ENCODE peak calls at places on chromosome 15, in four cellular contexts. A is stomach, T is dorsolateral prefrontal cortex, R is SJSA1. W is an unnamed sample.

GRCh38 chr15:60592386-60593339 is 113.7 kb upstream of the ICE2 start:
- DNase-seq in T (peak), A (peak), R (peak), W (peak)

GRCh38 chr15:81813215-81813614 is 232.6 kb downstream of the MEX3B start:
- DNase-seq in T (no peak), A (no peak), R (no peak), W (no peak)

GRCh38 chr15:48569591-48570302 is 75.8 kb downstream of the FBN1 start:
- DNase-seq in T (no peak), A (no peak), R (no peak), W (no peak)

GRCh38 chr15:100923902-100924301 is 4.7 kb downstream of the LRRK1 start:
- DNase-seq in T (no peak), R (peak), A (no peak), W (no peak)

GRCh38 chr15:50166216-50166615 is 15.8 kb upstream of the SLC27A2 start:
- DNase-seq in A (no peak), T (no peak), R (no peak), W (no peak)

GRCh38 chr15:23467110-23467600 is 20.1 kb upstream of the GOLGA6L2 start:
- DNase-seq in T (no peak), R (no peak), A (no peak), W (peak)

GRCh38 chr15:33064878-33065277 is 129.6 kb downstream of the FMN1 start:
- DNase-seq in R (no peak), A (no peak), T (no peak), W (no peak)

GRCh38 chr15:85813234-85813633 is 18.5 kb upstream of the KLHL25 start:
- DNase-seq in R (no peak), T (no peak), A (no peak), W (no peak)

GRCh38 chr15:81573098-81573746 is 199.2 kb upstream of the TMC3 start:
- DNase-seq in T (no peak), A (no peak), R (no peak), W (peak)

GRCh38 chr15:101135532-101136166 is 116.2 kb downstream of the CHSY1 start:
- DNase-seq in R (no peak), T (no peak), A (no peak), W (no peak)

GRCh38 chr15:78037779-78038305 is 39.7 kb downstream of the TBC1D2B start:
- DNase-seq in R (no peak), T (no peak), A (no peak), W (no peak)

DNA sequence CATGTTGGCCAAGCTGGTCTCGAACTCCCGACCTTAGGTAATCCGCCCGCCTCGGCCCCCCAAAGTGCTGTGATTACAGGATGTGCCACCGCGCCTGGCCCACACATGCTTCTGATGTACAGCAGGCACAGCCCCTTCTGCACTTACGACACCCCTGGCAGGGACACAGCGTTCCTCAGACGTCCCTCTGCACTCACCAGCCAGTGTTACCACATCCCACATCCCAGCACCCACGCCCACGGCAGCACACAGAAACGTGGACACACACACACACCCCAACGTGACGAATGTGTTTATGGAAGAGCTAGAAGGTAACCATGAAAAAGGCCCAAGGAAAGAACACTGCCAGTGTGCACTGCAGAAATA is 576 bp upstream of the RPAP1 start:
- DNase-seq in A (peak), T (peak), R (no peak), W (no peak)
- H3K4me3 ChIP-seq in A (peak), T (peak), R (peak), W (peak)

DNA sequence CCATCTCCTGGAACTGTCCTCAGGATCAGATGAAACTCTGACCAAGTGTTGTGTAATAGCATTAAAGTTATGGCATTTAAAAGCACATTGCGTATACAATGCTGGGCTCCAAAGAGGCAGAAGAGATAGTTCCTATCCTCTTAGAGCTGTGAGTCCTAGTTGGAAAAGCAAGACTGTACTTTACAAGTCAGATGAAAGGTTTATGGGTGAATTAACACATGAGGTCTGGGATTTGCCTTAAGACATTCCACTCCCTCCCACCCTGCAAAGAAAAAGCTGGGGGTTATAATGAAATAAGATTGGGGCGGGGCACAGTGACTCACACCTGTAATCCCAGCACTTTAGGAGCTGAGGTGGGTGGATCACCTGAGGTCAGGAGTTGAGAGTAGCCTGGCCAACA is 35.6 kb downstream of the SNAPC5 start:
- DNase-seq in T (no peak), R (no peak), A (no peak), W (no peak)
- H3K4me3 ChIP-seq in T (no peak), R (no peak), A (no peak), W (no peak)

DNA sequence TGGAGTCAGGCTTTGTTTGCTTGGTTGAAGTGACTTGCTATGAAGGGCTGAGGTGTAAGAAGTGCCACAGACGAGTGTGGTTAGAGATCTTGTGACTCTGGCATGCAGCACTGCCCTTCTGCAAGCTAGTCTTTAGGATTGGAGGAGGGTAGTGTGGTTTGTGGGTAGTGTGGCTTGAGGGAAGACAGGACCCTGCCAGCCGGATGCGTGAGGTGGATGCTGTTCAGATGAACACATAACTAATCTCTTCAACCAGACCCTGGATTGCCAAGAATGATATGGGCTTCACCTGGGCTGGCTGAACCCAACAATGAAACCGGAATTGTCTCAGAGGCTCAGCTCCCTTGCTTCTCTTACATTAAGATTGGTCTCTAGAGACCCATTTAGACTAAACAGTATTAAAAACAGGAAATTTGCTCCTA is 32.7 kb downstream of the STARD9 start:
- DNase-seq in A (no peak), R (no peak), T (no peak), W (peak)
- H3K4me3 ChIP-seq in A (no peak), R (no peak), T (no peak), W (no peak)

GRCh38 chr15:72319360-72319984 is 485 bp downstream of the CELF6 start:
- DNase-seq in T (no peak), R (peak), A (peak), W (no peak)
- H3K4me3 ChIP-seq in T (peak), R (peak), A (peak), W (no peak)

DNA sequence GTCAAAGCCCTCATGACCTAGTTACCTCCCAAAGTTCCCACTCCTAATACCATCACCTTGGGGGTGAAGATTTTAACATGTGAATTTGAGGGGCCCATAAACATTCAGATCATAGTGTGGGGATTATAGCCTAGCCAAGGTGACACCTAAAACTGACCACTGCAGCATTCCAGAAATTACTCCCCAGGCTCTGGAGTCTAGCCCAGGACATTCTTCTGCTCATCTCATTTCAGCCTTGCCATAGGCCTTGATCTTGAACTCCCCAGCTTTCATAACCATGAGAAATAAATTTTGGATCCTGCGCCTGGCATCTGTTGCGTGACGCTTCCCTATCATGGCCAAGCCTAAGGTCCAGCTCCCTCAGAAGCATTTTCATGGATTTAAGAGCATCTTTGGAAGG is 502.9 kb upstream of the THBS1 start:
- DNase-seq in R (no peak), A (no peak), T (no peak), W (no peak)
- H3K4me3 ChIP-seq in R (no peak), A (no peak), T (no peak), W (no peak)

GRCh38 chr15:25052191-25052999 is 97.6 kb downstream of the SNRPN start:
- DNase-seq in A (peak), R (peak), T (no peak), W (no peak)

GRCh38 chr15:25054329-25054728 is 99.5 kb downstream of the SNRPN start:
- DNase-seq in A (peak), T (no peak), R (no peak), W (no peak)

GRCh38 chr15:25054943-25055342 is 100.2 kb downstream of the SNRPN start:
- DNase-seq in A (no peak), T (no peak), R (no peak), W (no peak)

GRCh38 chr15:25051399-25052154 is 96.8 kb downstream of the SNRPN start:
- DNase-seq in R (no peak), T (no peak), A (no peak), W (no peak)

GRCh38 chr15:25053000-25053815 is 98.4 kb downstream of the SNRPN start:
- DNase-seq in R (no peak), T (no peak), A (peak), W (no peak)
- H3K4me3 ChIP-seq in R (no peak), T (no peak), A (no peak), W (no peak)

DNA sequence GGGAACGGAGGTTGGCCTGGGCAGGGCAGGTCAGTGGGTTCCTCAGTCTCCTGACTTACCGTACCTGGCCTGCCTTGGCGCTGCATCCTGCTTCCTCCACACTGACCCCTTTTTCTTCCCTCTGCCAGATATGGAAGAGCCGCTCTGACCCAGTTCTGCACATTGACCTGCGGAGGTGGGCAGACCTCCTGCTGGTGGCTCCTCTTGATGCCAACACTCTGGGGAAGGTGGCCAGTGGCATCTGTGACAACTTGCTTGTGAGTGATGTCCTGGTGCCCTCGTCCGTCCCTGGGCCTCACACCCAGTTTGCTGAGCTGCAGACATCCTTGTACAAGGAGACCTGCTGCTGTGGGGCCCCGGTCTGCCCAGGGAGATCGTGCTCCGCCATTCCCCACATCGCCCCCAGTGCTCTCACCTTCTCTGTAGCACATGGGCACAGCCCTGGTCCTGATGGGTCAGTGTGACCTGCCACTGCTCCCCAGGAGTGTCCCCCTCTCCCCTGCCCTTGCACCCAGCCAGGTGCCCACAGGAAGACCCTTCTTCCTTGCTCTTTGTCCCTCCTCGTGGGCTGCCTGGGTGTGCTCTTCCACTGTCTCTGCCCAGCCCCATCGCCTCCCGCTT is 21.0 kb downstream of the PPCDC start:
- DNase-seq in R (no peak), T (no peak), A (no peak), W (no peak)
- H3K4me3 ChIP-seq in R (no peak), T (peak), A (no peak), W (no peak)

GRCh38 chr15:51681303-51681963 is at the start of gene SCG3:
- DNase-seq in T (peak), A (peak), R (peak), W (no peak)
- H3K4me3 ChIP-seq in T (peak), A (peak), R (no peak), W (no peak)

DNA sequence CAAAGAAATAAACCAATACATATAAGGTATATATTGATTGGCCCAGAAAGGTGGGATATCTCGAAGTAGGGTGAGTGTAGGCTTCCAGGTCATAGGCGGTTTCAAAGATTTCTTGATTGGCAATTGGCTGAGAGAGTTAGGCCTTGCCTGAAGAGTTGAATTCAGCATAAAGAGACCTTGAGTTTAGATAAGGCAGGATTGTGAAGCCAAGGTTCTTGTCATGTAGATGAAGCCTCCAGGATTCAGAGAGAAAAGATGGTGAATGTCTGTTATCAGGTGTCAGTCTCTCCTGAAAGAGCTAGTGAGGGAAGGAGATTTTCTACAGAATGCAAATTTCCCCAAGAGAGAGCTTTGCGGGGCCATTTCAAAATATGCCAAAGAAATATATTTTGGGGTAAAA is 216.9 kb upstream of the TLE3 start:
- DNase-seq in A (no peak), T (no peak), R (no peak), W (no peak)
- H3K4me3 ChIP-seq in A (no peak), T (no peak), R (no peak), W (no peak)